ENCODE peak calls at places on chromosomes 6 and 20, in four cellular contexts. Q, A, S and U are unnamed samples.

GRCh38 chr20:59020938-59021551 is 1.8 kb downstream of the TUBB1 start:
- DNase-seq in Q (no peak), A (no peak), S (no peak), U (no peak)

GRCh38 chr6:85574932-85575598 is 18.6 kb downstream of the SNX14 start:
- DNase-seq in Q (no peak), A (no peak), S (no peak), U (no peak)

GRCh38 chr20:32470025-32470861 is 112.1 kb downstream of the ASXL1 start:
- DNase-seq in Q (no peak), A (no peak), S (no peak), U (no peak)

GRCh38 chr6:3317741-3318211 is 59.0 kb downstream of the PSMG4 start:
- DNase-seq in Q (no peak), A (no peak), S (no peak), U (no peak)

GRCh38 chr6:51515052-51515402 is 572.4 kb downstream of the PKHD1 start:
- DNase-seq in Q (no peak), A (no peak), S (no peak), U (no peak)

GRCh38 chr20:29409833-29410804 is 1847.3 kb upstream of the DEFB115 start:
- DNase-seq in Q (no peak), A (no peak), S (no peak), U (no peak)

GRCh38 chr20:50561379-50562078 is 51.3 kb downstream of the PTPN1 start:
- DNase-seq in Q (peak; percentile 94), A (peak; percentile 81), S (no peak), U (no peak)

GRCh38 chr6:36123270-36124139 is 6.8 kb upstream of the MAPK13 start:
- DNase-seq in Q (peak; percentile 68), A (no peak), S (peak; percentile 79), U (peak; percentile 80)

GRCh38 chr6:90008908-90009501 is 114.7 kb downstream of the GJA10 start:
- DNase-seq in Q (no peak), A (no peak), S (no peak), U (no peak)